ENCODE peak calls at places on chromosomes 16 and 17, in seven cellular contexts. I is neural progenitor cell, Q is ovary, R is lung, F is psoas muscle, Z is tibial artery, L is PC-3. W is an unnamed sample.

GRCh38 chr17:7623661-7624060 is 4.0 kb downstream of the SAT2 start:
- DNase-seq in I (no peak), L (no peak), Q (no peak), R (no peak), Z (no peak), F (no peak), W (no peak)

GRCh38 chr17:75364078-75364477 is 41.4 kb downstream of the GRB2 start:
- DNase-seq in R (no peak), L (peak), Z (no peak), I (no peak), F (no peak), Q (no peak), W (peak)

GRCh38 chr17:70929226-70929625 is 759.9 kb downstream of the KCNJ2 start:
- DNase-seq in Z (no peak), I (no peak), F (no peak), R (no peak), L (no peak), Q (no peak), W (no peak)

GRCh38 chr16:6682142-6682811 is 650.4 kb upstream of the RBFOX1 start:
- DNase-seq in L (peak), Q (no peak), Z (peak), R (no peak), I (peak), F (no peak), W (no peak)

GRCh38 chr16:84315422-84315821 is 20.7 kb downstream of the WFDC1 start:
- DNase-seq in Q (no peak), L (peak), I (no peak), Z (no peak), R (no peak), F (no peak), W (no peak)

GRCh38 chr16:59733321-59733720 is 999.2 kb upstream of the GOT2 start:
- DNase-seq in Z (no peak), R (no peak), I (no peak), Q (no peak), L (no peak), F (no peak), W (no peak)

GRCh38 chr17:76529224-76529642 is 8.3 kb downstream of the CYGB start:
- DNase-seq in L (peak), Q (peak), I (no peak), R (peak), F (peak), Z (peak), W (peak)

GRCh38 chr17:77254961-77255741 is 114.4 kb downstream of the SEC14L1 start:
- DNase-seq in F (no peak), Q (no peak), I (peak), Z (no peak), L (peak), R (peak), W (peak)

GRCh38 chr17:2253768-2254406 is 49.7 kb downstream of the SMG6 start:
- DNase-seq in F (no peak), I (no peak), L (no peak), R (no peak), Z (no peak), Q (no peak), W (no peak)

GRCh38 chr16:28838558-28838918 is 7.6 kb downstream of the TUFM start:
- DNase-seq in R (no peak), L (no peak), Z (no peak), I (no peak), F (no peak), Q (no peak), W (no peak)

GRCh38 chr17:21279582-21279981 is 4.9 kb upstream of the MAP2K3 start:
- DNase-seq in Q (no peak), I (no peak), R (no peak), L (no peak), Z (no peak), F (no peak), W (no peak)

GRCh38 chr17:40218740-40219072 is 398 bp upstream of the WIPF2 start:
- DNase-seq in I (peak), F (peak), L (peak), Z (peak), Q (peak), R (peak), W (peak)

GRCh38 chr16:29192329-29193247 is 207.7 kb downstream of the LAT start:
- DNase-seq in Z (peak), I (no peak), L (no peak), R (no peak), F (no peak), Q (peak), W (no peak)

GRCh38 chr16:81551821-81552304 is 107.3 kb downstream of the CMIP start:
- DNase-seq in Z (no peak), R (no peak), F (peak), Q (no peak), L (no peak), I (no peak), W (no peak)

GRCh38 chr17:11981862-11982261 is 15.4 kb downstream of the ZNF18 start:
- DNase-seq in Q (no peak), I (no peak), R (no peak), F (no peak), Z (no peak), L (no peak), W (no peak)

GRCh38 chr17:11980813-11981212 is 16.5 kb downstream of the ZNF18 start:
- DNase-seq in L (peak), R (no peak), Z (no peak), I (no peak), Q (no peak), F (no peak), W (no peak)

GRCh38 chr17:11979795-11980194 is 17.5 kb downstream of the ZNF18 start:
- DNase-seq in I (no peak), Q (no peak), R (no peak), L (no peak), F (no peak), Z (no peak), W (no peak)
- TF ChIP-seq CTCF in I (no peak), Q (no peak), R (no peak), L (no peak), F (no peak), Z (no peak), W (no peak)

DNA sequence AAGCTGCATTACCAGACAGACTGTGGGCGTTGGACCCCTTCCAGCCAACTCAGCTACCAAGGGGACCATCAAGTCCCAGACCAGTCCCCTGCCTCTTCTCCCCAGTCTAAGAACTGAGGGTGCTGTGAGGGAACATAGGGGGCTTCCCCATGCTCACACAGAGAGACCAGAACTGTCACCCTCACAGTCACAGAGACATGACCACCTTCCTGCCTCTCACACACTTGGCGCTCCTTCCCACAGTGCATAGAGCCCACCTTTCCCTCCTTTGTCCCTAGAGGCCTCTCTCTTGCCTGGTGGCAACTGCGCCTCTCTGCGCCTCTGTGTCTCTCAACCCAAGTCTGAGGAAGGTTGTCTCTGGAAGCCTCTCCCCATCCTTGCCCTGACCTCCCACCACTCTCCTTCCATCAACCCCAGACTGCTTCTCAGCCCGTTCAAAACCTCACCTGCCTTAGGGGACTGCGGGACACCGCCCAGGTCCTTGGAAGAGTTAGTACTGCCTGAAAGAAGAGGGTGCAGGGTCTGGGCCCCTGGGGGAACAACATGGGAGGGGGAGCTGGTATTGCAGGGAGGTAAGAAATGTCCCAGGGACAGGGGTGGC is 6.1 kb upstream of the LHX1 start:
- DNase-seq in R (no peak), Q (no peak), Z (no peak), L (no peak), I (no peak), F (no peak), W (no peak)
- H3K27ac ChIP-seq in R (no peak), Q (no peak), Z (no peak), L (no peak), I (no peak), F (no peak), W (no peak)

GRCh38 chr16:1781758-1782407 is 488 bp downstream of the SPSB3 start:
- DNase-seq in I (peak), Q (peak), R (no peak), F (peak), L (no peak), Z (no peak), W (peak)
- TF ChIP-seq CTCF in I (peak), Q (no peak), R (no peak), F (no peak), L (no peak), Z (no peak), W (no peak)

DNA sequence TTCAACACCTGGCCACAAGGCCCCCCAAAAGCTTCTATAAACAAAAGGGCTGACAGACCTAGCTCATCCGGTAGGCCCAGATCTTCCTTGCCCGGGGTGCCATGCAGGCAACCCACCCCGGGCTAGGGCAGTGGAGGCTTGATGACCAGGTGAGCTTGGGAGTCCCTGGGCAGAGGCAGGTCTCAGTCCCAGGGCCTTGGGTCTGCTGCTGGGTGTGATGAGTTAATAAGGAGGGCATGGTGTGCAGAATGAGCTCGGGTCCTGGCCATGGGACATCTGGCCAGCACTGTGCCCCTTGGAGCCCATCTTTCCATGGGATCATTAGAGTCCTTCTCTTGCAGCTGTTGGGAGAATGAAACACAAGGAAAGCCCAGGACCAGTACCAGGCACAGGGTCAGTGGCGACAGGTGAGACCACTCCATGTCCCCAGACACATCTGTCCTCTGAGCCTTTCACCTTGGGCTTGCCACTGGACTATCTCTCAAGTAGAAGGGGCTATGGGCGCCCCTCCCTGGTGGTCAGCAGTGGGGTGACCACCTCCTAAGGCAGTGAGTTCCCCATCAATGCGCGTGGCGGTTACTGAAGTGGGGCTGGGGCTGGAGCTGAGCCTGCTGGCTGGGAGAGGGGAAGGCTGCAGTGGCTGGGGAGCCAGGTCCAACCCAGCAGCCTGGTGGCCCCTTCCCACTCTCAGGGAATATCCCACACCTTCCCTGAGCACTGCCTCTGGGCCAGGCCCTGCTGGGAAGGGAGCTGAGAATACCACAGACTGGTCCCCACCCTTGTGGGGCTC is 20.1 kb upstream of the MPRIP start:
- DNase-seq in L (no peak), I (no peak), R (no peak), Q (no peak), Z (no peak), F (no peak), W (no peak)
- H3K27ac ChIP-seq in L (no peak), I (no peak), R (no peak), Q (no peak), Z (peak), F (no peak), W (peak)

DNA sequence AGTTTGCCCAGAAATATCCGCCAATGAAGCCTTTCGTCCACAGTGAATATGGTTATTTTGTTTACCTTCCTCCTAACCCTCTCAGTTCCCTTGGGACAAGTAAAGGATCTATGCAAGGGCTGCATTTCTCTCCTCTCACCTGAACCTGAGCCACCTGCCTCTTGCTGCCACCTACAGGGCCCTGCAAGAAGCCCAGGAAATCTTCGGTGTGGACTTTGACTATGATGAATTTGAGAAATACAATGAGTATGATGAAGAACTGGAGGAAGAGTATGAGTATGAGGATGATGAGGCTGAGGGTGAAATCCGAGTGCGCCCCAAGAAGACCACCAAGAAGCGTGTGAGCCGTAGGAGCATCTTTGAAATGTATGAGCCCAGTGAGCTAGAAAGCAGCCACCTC is 14.0 kb downstream of the SUPT6H start:
- DNase-seq in I (no peak), Z (no peak), L (peak), Q (no peak), R (no peak), F (no peak), W (peak)
- TF ChIP-seq CTCF in I (peak), Z (no peak), L (peak), Q (no peak), R (no peak), F (no peak), W (peak)

GRCh38 chr16:85564277-85565051 is 48.7 kb upstream of the GSE1 start:
- DNase-seq in I (no peak), Z (no peak), Q (no peak), L (peak), F (peak), R (no peak), W (no peak)
- H3K27ac ChIP-seq in I (no peak), Z (peak), Q (no peak), L (no peak), F (peak), R (no peak), W (peak)

GRCh38 chr16:54928421-54929089 is 2.1 kb upstream of the IRX5 start:
- DNase-seq in L (no peak), Z (peak), F (peak), Q (peak), I (peak), R (peak), W (peak)

GRCh38 chr16:54931757-54932660 is 1.3 kb downstream of the IRX5 start:
- DNase-seq in R (no peak), F (no peak), I (peak), Q (peak), L (no peak), Z (no peak), W (no peak)

GRCh38 chr16:54931041-54931756 is 534 bp downstream of the IRX5 start:
- DNase-seq in Z (no peak), L (no peak), R (no peak), F (peak), Q (peak), I (peak), W (no peak)

GRCh38 chr16:54929090-54930033 is 1.3 kb upstream of the IRX5 start:
- DNase-seq in Q (peak), Z (peak), R (peak), F (peak), L (peak), I (peak), W (peak)

DNA sequence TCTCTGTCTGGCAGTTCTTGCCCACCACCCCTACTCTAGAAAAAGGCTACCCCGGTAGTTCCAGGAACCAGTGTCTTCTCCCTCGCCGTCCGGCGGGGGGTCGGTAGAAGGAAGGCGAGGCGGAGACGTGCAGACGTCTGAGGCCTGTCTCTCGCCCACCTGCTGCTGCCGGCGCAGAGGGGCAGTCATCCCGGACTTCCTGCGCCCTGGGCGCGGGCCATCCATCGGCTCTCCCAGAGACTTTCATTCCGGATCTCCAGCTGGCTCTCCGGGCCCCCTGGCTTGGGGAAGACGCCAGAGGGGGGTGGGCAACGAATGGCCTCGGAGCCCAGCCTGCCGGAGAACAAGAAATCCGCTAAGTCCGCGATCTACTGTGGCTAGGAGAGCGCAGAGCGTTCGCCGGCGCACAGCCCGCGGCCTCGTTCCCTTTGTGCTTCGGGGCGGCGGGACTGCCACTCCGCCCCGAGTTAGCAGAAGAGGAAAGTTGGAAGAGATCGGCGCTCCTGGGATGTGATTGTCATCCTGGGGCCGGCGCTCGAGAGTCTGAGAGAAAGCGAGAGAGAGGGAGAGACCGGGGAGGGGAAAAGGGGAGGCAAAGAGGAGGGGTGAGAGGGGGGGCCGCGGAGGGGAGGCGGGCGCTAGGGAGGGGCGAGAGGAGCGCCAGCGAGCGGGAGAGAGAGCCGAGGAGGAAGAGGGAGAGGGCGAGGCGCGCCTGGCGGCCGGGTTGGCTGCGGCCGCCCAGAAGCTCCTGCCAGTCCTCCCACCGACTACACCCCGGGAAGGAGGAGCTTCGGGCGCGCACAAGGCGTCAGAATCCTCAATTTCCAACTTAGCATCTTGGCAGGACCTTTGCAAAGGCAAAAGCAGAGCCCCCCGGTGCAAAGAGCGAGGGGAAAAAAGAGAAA is at the start of gene IRX5:
- DNase-seq in R (peak), Z (peak), I (peak), F (peak), L (peak), Q (peak), W (peak)
- TF ChIP-seq CTCF in R (no peak), Z (peak), I (peak), F (peak), L (no peak), Q (peak), W (peak)

DNA sequence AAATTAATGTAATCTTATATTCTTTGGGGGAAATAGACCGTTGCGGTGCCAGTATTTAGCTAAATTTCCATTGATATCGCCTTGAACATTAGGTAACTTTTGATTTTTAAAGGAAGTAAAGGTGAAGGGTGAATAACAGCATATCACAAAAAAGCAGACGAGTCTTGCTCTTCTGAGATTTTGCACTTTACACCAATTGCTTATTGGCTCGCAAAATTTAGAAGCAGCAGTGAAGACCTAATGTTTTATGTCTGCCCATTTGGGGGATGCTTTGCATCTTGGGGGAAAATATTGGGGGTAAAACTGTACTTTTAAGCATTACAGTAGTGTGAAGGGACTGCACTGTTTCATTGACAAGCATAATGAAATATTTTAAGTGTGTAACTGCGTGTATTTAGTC is 934 bp downstream of the MAP2K6 start:
- DNase-seq in I (no peak), F (no peak), Q (no peak), L (no peak), R (no peak), Z (no peak), W (no peak)
- H3K27ac ChIP-seq in I (peak), F (peak), Q (no peak), L (peak), R (peak), Z (no peak), W (no peak)

DNA sequence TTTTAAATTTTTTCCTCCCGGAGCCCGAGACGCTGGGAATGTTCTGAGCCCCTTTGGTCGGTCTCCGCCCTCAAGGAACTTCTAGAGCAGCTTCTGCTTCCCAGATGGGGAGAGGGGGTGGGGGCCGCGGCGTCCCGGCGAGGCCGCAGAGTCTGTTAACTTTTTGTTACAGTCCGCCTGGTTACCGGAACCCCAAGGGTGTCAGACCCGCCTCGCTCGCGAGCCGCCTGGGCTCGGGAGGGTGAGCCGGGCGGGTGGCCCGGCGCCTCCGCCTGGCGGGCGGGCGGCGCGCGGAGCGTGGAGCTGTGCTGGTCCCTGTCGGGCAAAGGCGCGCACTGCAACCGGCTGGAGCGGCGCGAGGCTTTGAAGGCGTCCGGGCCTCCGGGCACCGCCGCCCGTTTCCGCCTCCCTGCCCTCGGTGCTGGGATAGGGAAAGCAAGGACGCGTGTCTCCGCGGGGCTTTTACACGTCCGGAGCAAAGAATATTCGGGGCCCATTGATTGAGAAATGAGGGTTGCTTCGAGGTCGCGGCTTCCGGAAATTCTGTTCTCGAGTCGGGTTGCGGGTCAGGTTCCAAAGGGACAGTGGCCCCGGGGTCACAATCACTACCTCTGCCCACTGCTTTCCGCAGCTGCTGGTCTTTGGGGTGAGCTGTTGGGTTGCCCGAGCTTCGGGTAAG is 1.7 kb downstream of the HS3ST3B1 start:
- DNase-seq in I (peak), Z (peak), F (peak), R (peak), L (peak), Q (peak), W (peak)
- TF ChIP-seq CTCF in I (peak), Z (peak), F (peak), R (peak), L (peak), Q (peak), W (peak)